ENCODE peak calls at places on chromosomes 7 and 10, in seven cellular contexts. One of them, this sample, is unnamed.

GRCh38 chr10:22491931-22492615 is 146.8 kb downstream of the SPAG6 start:
- DNase-seq in MV-4-11: peak
- DNase-seq in fibroblast of mammary gland: no peak
- DNase-seq in activated gamma-delta T cell treated with anti-CD3 and anti-CD28 coated beads, Interleukin-2, amount 50 U/mL, for 16 hours: no peak
- DNase-seq in stimulated activated naive CD8-positive, alpha-beta T cell treated with anti-CD3 and anti-CD28 coated beads, Interleukin-15, Interleukin-2, amounts not matched to agents 100 U/mL and 50 U/mL, for 24 hours: peak
- DNase-seq in H1: no peak
- DNase-seq in type B pancreatic cell: no peak
- DNase-seq in this sample: no peak

GRCh38 chr7:118312051-118312450 is 87.5 kb downstream of the ANKRD7 start:
- DNase-seq in H1: no peak
- DNase-seq in activated gamma-delta T cell treated with anti-CD3 and anti-CD28 coated beads, Interleukin-2, amount 50 U/mL, for 16 hours: no peak
- DNase-seq in type B pancreatic cell: no peak
- DNase-seq in stimulated activated naive CD8-positive, alpha-beta T cell treated with anti-CD3 and anti-CD28 coated beads, Interleukin-15, Interleukin-2, amounts not matched to agents 100 U/mL and 50 U/mL, for 24 hours: no peak
- DNase-seq in fibroblast of mammary gland: no peak
- DNase-seq in MV-4-11: no peak
- DNase-seq in this sample: no peak

GRCh38 chr10:43354879-43355380 is 16.5 kb upstream of the FXYD4 start:
- DNase-seq in activated gamma-delta T cell treated with anti-CD3 and anti-CD28 coated beads, Interleukin-2, amount 50 U/mL, for 16 hours: no peak
- DNase-seq in H1: no peak
- DNase-seq in MV-4-11: no peak
- DNase-seq in fibroblast of mammary gland: no peak
- DNase-seq in stimulated activated naive CD8-positive, alpha-beta T cell treated with anti-CD3 and anti-CD28 coated beads, Interleukin-15, Interleukin-2, amounts not matched to agents 100 U/mL and 50 U/mL, for 24 hours: no peak
- DNase-seq in type B pancreatic cell: no peak
- DNase-seq in this sample: no peak

GRCh38 chr7:112360681-112361080 is 89.6 kb upstream of the IFRD1 start:
- DNase-seq in stimulated activated naive CD8-positive, alpha-beta T cell treated with anti-CD3 and anti-CD28 coated beads, Interleukin-15, Interleukin-2, amounts not matched to agents 100 U/mL and 50 U/mL, for 24 hours: no peak
- DNase-seq in activated gamma-delta T cell treated with anti-CD3 and anti-CD28 coated beads, Interleukin-2, amount 50 U/mL, for 16 hours: no peak
- DNase-seq in MV-4-11: no peak
- DNase-seq in fibroblast of mammary gland: no peak
- DNase-seq in type B pancreatic cell: no peak
- DNase-seq in H1: no peak
- DNase-seq in this sample: no peak

GRCh38 chr10:58570307-58570723 is 57.6 kb downstream of the BICC1 start:
- DNase-seq in type B pancreatic cell: no peak
- DNase-seq in MV-4-11: peak
- DNase-seq in stimulated activated naive CD8-positive, alpha-beta T cell treated with anti-CD3 and anti-CD28 coated beads, Interleukin-15, Interleukin-2, amounts not matched to agents 100 U/mL and 50 U/mL, for 24 hours: no peak
- DNase-seq in fibroblast of mammary gland: peak
- DNase-seq in activated gamma-delta T cell treated with anti-CD3 and anti-CD28 coated beads, Interleukin-2, amount 50 U/mL, for 16 hours: no peak
- DNase-seq in H1: no peak
- DNase-seq in this sample: no peak

GRCh38 chr10:121495719-121496118 is 102.5 kb downstream of the FGFR2 start:
- DNase-seq in MV-4-11: no peak
- DNase-seq in activated gamma-delta T cell treated with anti-CD3 and anti-CD28 coated beads, Interleukin-2, amount 50 U/mL, for 16 hours: no peak
- DNase-seq in fibroblast of mammary gland: no peak
- DNase-seq in type B pancreatic cell: no peak
- DNase-seq in H1: no peak
- DNase-seq in stimulated activated naive CD8-positive, alpha-beta T cell treated with anti-CD3 and anti-CD28 coated beads, Interleukin-15, Interleukin-2, amounts not matched to agents 100 U/mL and 50 U/mL, for 24 hours: no peak
- DNase-seq in this sample: no peak

GRCh38 chr7:100722480-100723212 is 2.4 kb downstream of the EPO start:
- DNase-seq in MV-4-11: no peak
- DNase-seq in type B pancreatic cell: no peak
- DNase-seq in H1: no peak
- DNase-seq in activated gamma-delta T cell treated with anti-CD3 and anti-CD28 coated beads, Interleukin-2, amount 50 U/mL, for 16 hours: no peak
- DNase-seq in stimulated activated naive CD8-positive, alpha-beta T cell treated with anti-CD3 and anti-CD28 coated beads, Interleukin-15, Interleukin-2, amounts not matched to agents 100 U/mL and 50 U/mL, for 24 hours: no peak
- DNase-seq in fibroblast of mammary gland: no peak
- DNase-seq in this sample: no peak

GRCh38 chr7:158995514-158995913 is 139.2 kb downstream of the DYNC2I1 start:
- DNase-seq in activated gamma-delta T cell treated with anti-CD3 and anti-CD28 coated beads, Interleukin-2, amount 50 U/mL, for 16 hours: no peak
- DNase-seq in H1: no peak
- DNase-seq in MV-4-11: no peak
- DNase-seq in stimulated activated naive CD8-positive, alpha-beta T cell treated with anti-CD3 and anti-CD28 coated beads, Interleukin-15, Interleukin-2, amounts not matched to agents 100 U/mL and 50 U/mL, for 24 hours: no peak
- DNase-seq in fibroblast of mammary gland: no peak
- DNase-seq in type B pancreatic cell: no peak
- DNase-seq in this sample: no peak

GRCh38 chr10:65265451-65265954 is 1660.3 kb upstream of the LRRTM3 start:
- DNase-seq in fibroblast of mammary gland: no peak
- DNase-seq in H1: no peak
- DNase-seq in stimulated activated naive CD8-positive, alpha-beta T cell treated with anti-CD3 and anti-CD28 coated beads, Interleukin-15, Interleukin-2, amounts not matched to agents 100 U/mL and 50 U/mL, for 24 hours: no peak
- DNase-seq in MV-4-11: no peak
- DNase-seq in activated gamma-delta T cell treated with anti-CD3 and anti-CD28 coated beads, Interleukin-2, amount 50 U/mL, for 16 hours: no peak
- DNase-seq in type B pancreatic cell: no peak
- DNase-seq in this sample: no peak

GRCh38 chr10:78914502-78915330 is 154.1 kb upstream of the ZMIZ1 start:
- DNase-seq in stimulated activated naive CD8-positive, alpha-beta T cell treated with anti-CD3 and anti-CD28 coated beads, Interleukin-15, Interleukin-2, amounts not matched to agents 100 U/mL and 50 U/mL, for 24 hours: no peak
- DNase-seq in activated gamma-delta T cell treated with anti-CD3 and anti-CD28 coated beads, Interleukin-2, amount 50 U/mL, for 16 hours: no peak
- DNase-seq in H1: no peak
- DNase-seq in MV-4-11: no peak
- DNase-seq in fibroblast of mammary gland: no peak
- DNase-seq in type B pancreatic cell: no peak
- DNase-seq in this sample: no peak

GRCh38 chr7:98935811-98936210 is 57.5 kb downstream of the TRRAP start:
- DNase-seq in type B pancreatic cell: no peak
- DNase-seq in activated gamma-delta T cell treated with anti-CD3 and anti-CD28 coated beads, Interleukin-2, amount 50 U/mL, for 16 hours: no peak
- DNase-seq in MV-4-11: no peak
- DNase-seq in H1: no peak
- DNase-seq in fibroblast of mammary gland: peak
- DNase-seq in stimulated activated naive CD8-positive, alpha-beta T cell treated with anti-CD3 and anti-CD28 coated beads, Interleukin-15, Interleukin-2, amounts not matched to agents 100 U/mL and 50 U/mL, for 24 hours: no peak
- DNase-seq in this sample: no peak

GRCh38 chr7:127885222-127885772 is 145.9 kb downstream of the LRRC4 start:
- DNase-seq in H1: no peak
- DNase-seq in type B pancreatic cell: no peak
- DNase-seq in stimulated activated naive CD8-positive, alpha-beta T cell treated with anti-CD3 and anti-CD28 coated beads, Interleukin-15, Interleukin-2, amounts not matched to agents 100 U/mL and 50 U/mL, for 24 hours: no peak
- DNase-seq in MV-4-11: no peak
- DNase-seq in fibroblast of mammary gland: no peak
- DNase-seq in activated gamma-delta T cell treated with anti-CD3 and anti-CD28 coated beads, Interleukin-2, amount 50 U/mL, for 16 hours: no peak
- DNase-seq in this sample: no peak

GRCh38 chr10:113047151-113047550 is 97.1 kb downstream of the TCF7L2 start:
- DNase-seq in H1: no peak
- DNase-seq in fibroblast of mammary gland: no peak
- DNase-seq in stimulated activated naive CD8-positive, alpha-beta T cell treated with anti-CD3 and anti-CD28 coated beads, Interleukin-15, Interleukin-2, amounts not matched to agents 100 U/mL and 50 U/mL, for 24 hours: no peak
- DNase-seq in activated gamma-delta T cell treated with anti-CD3 and anti-CD28 coated beads, Interleukin-2, amount 50 U/mL, for 16 hours: no peak
- DNase-seq in type B pancreatic cell: no peak
- DNase-seq in MV-4-11: no peak
- DNase-seq in this sample: no peak

GRCh38 chr10:69241575-69241974 is 21.4 kb downstream of the HKDC1 start:
- DNase-seq in MV-4-11: no peak
- DNase-seq in activated gamma-delta T cell treated with anti-CD3 and anti-CD28 coated beads, Interleukin-2, amount 50 U/mL, for 16 hours: no peak
- DNase-seq in fibroblast of mammary gland: peak
- DNase-seq in H1: no peak
- DNase-seq in stimulated activated naive CD8-positive, alpha-beta T cell treated with anti-CD3 and anti-CD28 coated beads, Interleukin-15, Interleukin-2, amounts not matched to agents 100 U/mL and 50 U/mL, for 24 hours: no peak
- DNase-seq in type B pancreatic cell: no peak
- DNase-seq in this sample: no peak

GRCh38 chr7:98372993-98373392 is 27.9 kb downstream of the BAIAP2L1 start:
- DNase-seq in activated gamma-delta T cell treated with anti-CD3 and anti-CD28 coated beads, Interleukin-2, amount 50 U/mL, for 16 hours: no peak
- DNase-seq in fibroblast of mammary gland: peak
- DNase-seq in H1: no peak
- DNase-seq in stimulated activated naive CD8-positive, alpha-beta T cell treated with anti-CD3 and anti-CD28 coated beads, Interleukin-15, Interleukin-2, amounts not matched to agents 100 U/mL and 50 U/mL, for 24 hours: no peak
- DNase-seq in MV-4-11: no peak
- DNase-seq in type B pancreatic cell: no peak
- DNase-seq in this sample: peak

GRCh38 chr10:36721851-36722250 is 403.5 kb upstream of the ANKRD30A start:
- DNase-seq in activated gamma-delta T cell treated with anti-CD3 and anti-CD28 coated beads, Interleukin-2, amount 50 U/mL, for 16 hours: no peak
- DNase-seq in H1: no peak
- DNase-seq in type B pancreatic cell: no peak
- DNase-seq in fibroblast of mammary gland: peak
- DNase-seq in stimulated activated naive CD8-positive, alpha-beta T cell treated with anti-CD3 and anti-CD28 coated beads, Interleukin-15, Interleukin-2, amounts not matched to agents 100 U/mL and 50 U/mL, for 24 hours: no peak
- DNase-seq in MV-4-11: no peak
- DNase-seq in this sample: no peak

GRCh38 chr7:2495402-2496309 is 19.5 kb upstream of the GRIFIN start:
- DNase-seq in MV-4-11: no peak
- DNase-seq in H1: no peak
- DNase-seq in activated gamma-delta T cell treated with anti-CD3 and anti-CD28 coated beads, Interleukin-2, amount 50 U/mL, for 16 hours: no peak
- DNase-seq in stimulated activated naive CD8-positive, alpha-beta T cell treated with anti-CD3 and anti-CD28 coated beads, Interleukin-15, Interleukin-2, amounts not matched to agents 100 U/mL and 50 U/mL, for 24 hours: no peak
- DNase-seq in fibroblast of mammary gland: no peak
- DNase-seq in type B pancreatic cell: no peak
- DNase-seq in this sample: no peak

GRCh38 chr10:31549936-31550335 is 230.9 kb downstream of the ZEB1 start:
- DNase-seq in H1: no peak
- DNase-seq in fibroblast of mammary gland: peak
- DNase-seq in MV-4-11: no peak
- DNase-seq in type B pancreatic cell: no peak
- DNase-seq in stimulated activated naive CD8-positive, alpha-beta T cell treated with anti-CD3 and anti-CD28 coated beads, Interleukin-15, Interleukin-2, amounts not matched to agents 100 U/mL and 50 U/mL, for 24 hours: no peak
- DNase-seq in activated gamma-delta T cell treated with anti-CD3 and anti-CD28 coated beads, Interleukin-2, amount 50 U/mL, for 16 hours: no peak
- DNase-seq in this sample: no peak

GRCh38 chr10:67760272-67760671 is 64.3 kb upstream of the CTNNA3 start:
- DNase-seq in fibroblast of mammary gland: no peak
- DNase-seq in H1: no peak
- DNase-seq in stimulated activated naive CD8-positive, alpha-beta T cell treated with anti-CD3 and anti-CD28 coated beads, Interleukin-15, Interleukin-2, amounts not matched to agents 100 U/mL and 50 U/mL, for 24 hours: no peak
- DNase-seq in MV-4-11: no peak
- DNase-seq in activated gamma-delta T cell treated with anti-CD3 and anti-CD28 coated beads, Interleukin-2, amount 50 U/mL, for 16 hours: no peak
- DNase-seq in type B pancreatic cell: no peak
- DNase-seq in this sample: no peak